ENCODE peak calls at places on chromosomes 12 and 14, in ten cellular contexts. C is skeletal muscle cell; X is LHCN-M2; H is nucleus accumbens; I is uterus; D is smooth muscle cell of the brain vasculature; G is A549; Z is activated effector memory CD4-positive, alpha-beta T cell treated with Interleukin-2 at 50 U/mL for 16 hours; N is activated CD8-positive, alpha-beta memory T cell treated with anti-CD3 and anti-CD28 coated beads for 4 hours; M is lung. J is an unnamed sample.
A peak's percentile ranks its signal among the peaks of the same experiment; 100 is the strongest.

GRCh38 chr14:57293851-57294837 is 25.4 kb downstream of the AP5M1 start:
- DNase-seq in C (no peak), X (no peak), H (no peak), I (no peak), D (no peak), G (no peak), Z (no peak), N (no peak), M (no peak), J (no peak)

GRCh38 chr12:108425238-108425795 is 86.2 kb upstream of the CMKLR1 start:
- DNase-seq in C (no peak), X (peak; percentile 35), H (no peak), I (no peak), D (no peak), G (no peak), Z (no peak), N (no peak), M (no peak), J (no peak)

GRCh38 chr14:49892301-49892635 is 614 bp upstream of the ARF6 start:
- DNase-seq in C (peak; percentile 57), X (peak; percentile 82), H (peak; percentile 79), I (peak; percentile 69), D (no peak), G (peak; percentile 91), Z (no peak), N (no peak), M (peak; percentile 60), J (peak; percentile 85)

GRCh38 chr14:92942976-92943710 is 20.2 kb downstream of the CHGA start:
- DNase-seq in C (no peak), X (no peak), H (no peak), I (no peak), D (no peak), G (no peak), Z (no peak), N (no peak), M (no peak), J (no peak)

GRCh38 chr12:12927211-12928079 is 24.5 kb downstream of the GPRC5D start:
- DNase-seq in C (no peak), X (no peak), H (peak; percentile 44), I (peak; percentile 29), D (peak; percentile 13), G (peak; percentile 96), Z (peak; percentile 41), N (peak; percentile 0), M (peak; percentile 90), J (peak; percentile 70)

GRCh38 chr14:74616996-74617700 is 5.1 kb upstream of the LTBP2 start:
- DNase-seq in C (no peak), X (no peak), H (no peak), I (no peak), D (no peak), G (peak; percentile 39), Z (no peak), N (no peak), M (no peak), J (no peak)

GRCh38 chr14:25537846-25538455 is 488.0 kb upstream of the STXBP6 start:
- DNase-seq in C (no peak), X (no peak), H (peak; percentile 24), I (no peak), D (no peak), G (peak; percentile 38), Z (no peak), N (no peak), M (no peak), J (no peak)

GRCh38 chr12:20280515-20280914 is 87.8 kb upstream of the PDE3A start:
- DNase-seq in C (no peak), X (no peak), H (no peak), I (no peak), D (no peak), G (no peak), Z (no peak), N (no peak), M (no peak), J (no peak)

GRCh38 chr14:104352493-104353220 is 214.3 kb downstream of the KIF26A start:
- DNase-seq in C (no peak), X (no peak), H (no peak), I (no peak), D (no peak), G (no peak), Z (no peak), N (no peak), M (no peak), J (no peak)

GRCh38 chr12:4285070-4285469 is 11.5 kb downstream of the CCND2 start:
- DNase-seq in C (no peak), X (no peak), H (no peak), I (no peak), D (no peak), G (no peak), Z (no peak), N (no peak), M (no peak), J (no peak)

GRCh38 chr12:46830731-46831334 is 5.0 kb upstream of the SLC38A4 start:
- DNase-seq in C (no peak), X (no peak), H (no peak), I (no peak), D (no peak), G (no peak), Z (no peak), N (no peak), M (no peak), J (peak; percentile 21)

J was measured in hepatic stellate cell.